ENCODE peak calls at places on chromosomes 1 and 21, in five cellular contexts. R is sciatic nerve; U is CD4-positive, alpha-beta T cell; O is fibroblast of the conjunctiva; A is T-helper 1 cell. E is an unnamed sample.
A peak's percentile ranks its signal among the peaks of the same experiment; 100 is the strongest.

GRCh38 chr1:184576822-184577790 is 177.6 kb downstream of the EDEM3 start:
- DNase-seq in R (no peak), U (no peak), O (peak; percentile 14), A (no peak), E (no peak)

GRCh38 chr1:201530741-201531521 is 8.0 kb upstream of the NAV1 start:
- DNase-seq in R (peak; percentile 94), U (no peak), O (peak; percentile 86), A (no peak), E (peak; percentile 90)

GRCh38 chr1:116514708-116515525 is 55.9 kb downstream of the CD58 start:
- DNase-seq in R (no peak), U (peak; percentile 23), O (no peak), A (peak; percentile 89), E (peak; percentile 83)

GRCh38 chr1:200558866-200559459 is 61.6 kb downstream of the KIF14 start:
- DNase-seq in R (no peak), U (no peak), O (peak; percentile 62), A (peak; percentile 16), E (no peak)

GRCh38 chr1:114691061-114691460 is 4.3 kb downstream of the AMPD1 start:
- DNase-seq in R (no peak), U (no peak), O (no peak), A (no peak), E (no peak)

GRCh38 chr1:114723457-114723856 is 6.9 kb upstream of the NRAS start:
- DNase-seq in R (no peak), U (no peak), O (no peak), A (no peak), E (no peak)

GRCh38 chr1:185551008-185551407 is 183.2 kb upstream of the HMCN1 start:
- DNase-seq in R (peak; percentile 61), U (no peak), O (no peak), A (no peak), E (peak; percentile 75)

GRCh38 chr1:94597701-94598100 is 56.1 kb upstream of the F3 start:
- DNase-seq in R (no peak), U (no peak), O (no peak), A (no peak), E (no peak)

GRCh38 chr1:9075023-9075422 is 5.6 kb upstream of the SLC2A5 start:
- DNase-seq in R (no peak), U (no peak), O (no peak), A (no peak), E (no peak)

GRCh38 chr1:94983343-94983742 is 56.4 kb upstream of the CNN3 start:
- DNase-seq in R (no peak), U (no peak), O (peak; percentile 45), A (no peak), E (no peak)

GRCh38 chr1:54397090-54397591 is 9.1 kb downstream of the SSBP3 start:
- DNase-seq in R (no peak), U (no peak), O (no peak), A (no peak), E (peak; percentile 89)

GRCh38 chr1:182348916-182349747 is 42.5 kb downstream of the GLUL start:
- DNase-seq in R (no peak), U (no peak), O (no peak), A (no peak), E (peak; percentile 78)

GRCh38 chr1:6001992-6002576 is 9.9 kb upstream of the NPHP4 start:
- DNase-seq in R (peak; percentile 53), U (no peak), O (no peak), A (no peak), E (peak; percentile 73)

GRCh38 chr1:8377382-8377928 is 59.5 kb downstream of the SLC45A1 start:
- DNase-seq in R (no peak), U (no peak), O (no peak), A (no peak), E (no peak)

GRCh38 chr1:225152061-225152460 is 222.6 kb downstream of the DNAH14 start:
- DNase-seq in R (no peak), U (no peak), O (no peak), A (no peak), E (no peak)

GRCh38 chr21:41009398-41010177 is 158.4 kb upstream of the BACE2 start:
- DNase-seq in R (no peak), U (no peak), O (no peak), A (no peak), E (no peak)

GRCh38 chr1:212554401-212554800 is 54.2 kb upstream of the ATF3 start:
- DNase-seq in R (no peak), U (no peak), O (no peak), A (no peak), E (no peak)

GRCh38 chr1:171841931-171842723 is 829 bp downstream of the DNM3 start:
- DNase-seq in R (peak; percentile 58), U (no peak), O (no peak), A (peak; percentile 15), E (no peak)

GRCh38 chr1:158999301-159000069 is 10.2 kb upstream of the IFI16 start:
- DNase-seq in R (peak; percentile 90), U (no peak), O (peak; percentile 94), A (no peak), E (peak; percentile 80)

GRCh38 chr1:51270751-51271150 is 34.7 kb downstream of the RNF11 start:
- DNase-seq in R (no peak), U (no peak), O (peak; percentile 32), A (no peak), E (no peak)

GRCh38 chr1:161172776-161173376 is 4.4 kb downstream of the B4GALT3 start:
- DNase-seq in R (no peak), U (no peak), O (peak; percentile 79), A (no peak), E (no peak)

GRCh38 chr1:213987422-213987875 is 324 bp upstream of the PROX1 start:
- DNase-seq in R (no peak), U (no peak), O (no peak), A (no peak), E (no peak)

GRCh38 chr1:36091141-36091540 is 2.4 kb downstream of the ADPRS start:
- DNase-seq in R (no peak), U (no peak), O (no peak), A (no peak), E (no peak)

GRCh38 chr21:34511787-34512451 is at the start of gene KCNE1:
- DNase-seq in R (no peak), U (no peak), O (no peak), A (no peak), E (peak; percentile 85)

GRCh38 chr1:53574621-53575020 is 115.4 kb downstream of the DMRTB1 start:
- DNase-seq in R (peak; percentile 34), U (no peak), O (no peak), A (no peak), E (peak; percentile 33)

GRCh38 chr1:197557302-197557701 is 218.0 kb downstream of the DENND1B start:
- DNase-seq in R (no peak), U (no peak), O (no peak), A (no peak), E (no peak)

GRCh38 chr1:199719156-199719842 is 308.2 kb upstream of the NR5A2 start:
- DNase-seq in R (no peak), U (no peak), O (no peak), A (no peak), E (no peak)

GRCh38 chr1:1020415-1021009 is 592 bp downstream of the AGRN start:
- DNase-seq in R (no peak), U (no peak), O (no peak), A (no peak), E (no peak)

GRCh38 chr1:147264158-147264768 is 21.8 kb downstream of the CHD1L start:
- DNase-seq in R (no peak), U (no peak), O (no peak), A (no peak), E (no peak)

GRCh38 chr1:64186138-64186897 is 17.1 kb upstream of the UBE2U start:
- DNase-seq in R (no peak), U (no peak), O (no peak), A (no peak), E (no peak)

GRCh38 chr1:82317671-82318070 is 516.9 kb downstream of the ADGRL2 start:
- DNase-seq in R (no peak), U (no peak), O (no peak), A (no peak), E (no peak)

GRCh38 chr1:40951943-40952743 is 27.4 kb upstream of the CTPS1 start:
- DNase-seq in R (peak; percentile 82), U (peak; percentile 38), O (no peak), A (peak; percentile 39), E (peak; percentile 85)

GRCh38 chr21:39079617-39080016 is 103.6 kb downstream of the PSMG1 start:
- DNase-seq in R (peak; percentile 75), U (no peak), O (no peak), A (no peak), E (peak; percentile 89)

GRCh38 chr1:181083842-181084605 is 4.5 kb upstream of the IER5 start:
- DNase-seq in R (peak; percentile 62), U (no peak), O (no peak), A (peak; percentile 74), E (no peak)